ENCODE peak calls at places on chromosomes 6 and 20, in four cellular contexts. One of them, this sample, is unnamed.

GRCh38 chr6:22783921-22784320 is 214.6 kb downstream of the HDGFL1 start:
- DNase-seq in OCI-LY7: no peak
- DNase-seq in K562: no peak
- DNase-seq in H1: no peak
- DNase-seq in this sample: no peak

GRCh38 chr6:41939848-41940758 is 1.5 kb downstream of the CCND3 start:
- DNase-seq in OCI-LY7: peak; percentile 45
- DNase-seq in K562: peak; percentile 61
- DNase-seq in H1: peak; percentile 63
- DNase-seq in this sample: peak; percentile 52

GRCh38 chr6:105326216-105326615 is 76.7 kb downstream of the PREP start:
- DNase-seq in OCI-LY7: no peak
- DNase-seq in H1: no peak
- DNase-seq in K562: no peak
- DNase-seq in this sample: peak; percentile 51

GRCh38 chr20:37524859-37525708 is 2.6 kb downstream of the BLCAP start:
- DNase-seq in OCI-LY7: no peak
- DNase-seq in H1: no peak
- DNase-seq in K562: no peak
- DNase-seq in this sample: peak; percentile 91

GRCh38 chr6:127276336-127276735 is 9.7 kb downstream of the RNF146 start:
- DNase-seq in K562: no peak
- DNase-seq in OCI-LY7: no peak
- DNase-seq in H1: no peak
- DNase-seq in this sample: no peak

GRCh38 chr20:35490736-35491181 is 35.4 kb downstream of the CEP250 start:
- DNase-seq in H1: no peak
- DNase-seq in OCI-LY7: peak; percentile 88
- DNase-seq in K562: no peak
- DNase-seq in this sample: no peak

GRCh38 chr20:33676121-33676520 is 1.9 kb upstream of the NECAB3 start:
- DNase-seq in H1: no peak
- DNase-seq in K562: no peak
- DNase-seq in OCI-LY7: no peak
- DNase-seq in this sample: no peak

GRCh38 chr6:157845493-157846259 is 22.6 kb downstream of the SNX9 start:
- DNase-seq in H1: no peak
- DNase-seq in OCI-LY7: no peak
- DNase-seq in K562: no peak
- DNase-seq in this sample: no peak

GRCh38 chr6:48098923-48099322 is 12.1 kb downstream of the PTCHD4 start:
- DNase-seq in K562: no peak
- DNase-seq in H1: no peak
- DNase-seq in OCI-LY7: no peak
- DNase-seq in this sample: no peak
- H3K79me2 ChIP-seq in K562: no peaks in the 10 kb centered on the region
- H3K79me2 ChIP-seq in H1: peaks cover 39% of the 10 kb centered on the region
- H3K79me2 ChIP-seq in OCI-LY7: no peaks in the 10 kb centered on the region
- H3K79me2 ChIP-seq in this sample: no peaks in the 10 kb centered on the region

DNA sequence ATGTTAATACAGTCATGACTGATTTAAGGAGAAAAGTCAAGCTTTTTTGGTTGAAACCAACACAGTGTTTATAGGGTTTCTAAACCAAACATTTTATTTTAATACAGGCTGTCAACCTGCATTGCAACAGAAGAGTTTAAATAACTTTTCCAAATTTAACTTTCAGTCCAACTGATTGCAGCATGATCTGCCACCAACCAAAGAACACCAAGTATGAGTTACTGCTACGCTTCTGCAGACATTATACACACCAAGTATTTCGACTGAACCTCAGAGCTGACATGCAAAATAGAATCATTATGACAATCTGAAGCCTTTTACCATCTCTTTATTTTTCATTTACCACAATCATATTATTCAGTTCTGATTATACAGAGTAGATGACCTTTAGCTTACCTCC is 151.2 kb upstream of the DST start:
- DNase-seq in OCI-LY7: no peak
- DNase-seq in H1: no peak
- DNase-seq in K562: no peak
- DNase-seq in this sample: no peak
- H3K4me1 ChIP-seq in OCI-LY7: no peaks in the 10 kb centered on the region
- H3K4me1 ChIP-seq in H1: peaks cover 12% of the 10 kb centered on the region
- H3K4me1 ChIP-seq in K562: no peaks in the 10 kb centered on the region
- H3K4me1 ChIP-seq in this sample: peaks cover 27% of the 10 kb centered on the region

DNA sequence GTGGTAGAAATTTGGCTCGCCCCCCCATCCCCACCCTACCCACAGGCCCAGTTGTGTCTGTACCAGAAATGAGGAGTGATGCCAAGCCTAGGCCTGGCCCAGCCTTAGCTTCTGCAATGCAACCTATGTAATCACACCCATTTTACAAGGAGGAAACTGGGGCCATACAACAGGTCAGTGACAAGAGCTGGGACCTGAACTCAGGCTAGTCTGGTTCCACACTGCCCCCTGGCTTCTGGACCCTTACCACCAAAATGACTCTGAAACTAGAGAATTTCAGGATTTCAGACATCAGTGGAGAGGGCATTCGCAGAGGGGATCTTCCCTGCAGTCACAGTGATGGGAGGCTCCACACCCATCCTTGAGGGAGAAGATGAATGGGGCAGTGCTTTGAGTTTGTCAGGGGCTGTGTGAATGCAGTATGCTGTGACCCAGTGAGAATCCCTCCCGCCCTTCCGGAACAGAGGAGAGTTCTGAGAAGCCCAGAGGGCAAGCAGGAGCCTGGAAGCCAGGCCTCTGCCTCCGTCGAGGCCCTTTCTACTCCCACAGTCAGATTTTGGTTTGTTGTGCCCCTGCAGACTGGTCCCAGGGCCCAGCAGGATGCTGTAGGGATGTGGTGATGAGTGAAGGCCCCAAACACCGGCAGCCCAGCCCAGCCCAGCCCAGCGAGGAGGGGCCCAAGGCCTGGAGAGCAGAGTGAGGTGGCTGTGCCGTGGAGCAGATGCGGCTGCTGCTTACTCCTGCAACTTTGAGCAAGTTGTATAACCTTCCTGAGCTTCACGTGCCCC is 48.1 kb upstream of the MYL9 start:
- DNase-seq in K562: peak; percentile 46
- DNase-seq in OCI-LY7: peak; percentile 31
- DNase-seq in H1: peak; percentile 67
- DNase-seq in this sample: no peak
- H3K79me2 ChIP-seq in K562: no peaks in the 10 kb centered on the region
- H3K79me2 ChIP-seq in OCI-LY7: no peaks in the 10 kb centered on the region
- H3K79me2 ChIP-seq in H1: peaks cover 3% of the 10 kb centered on the region
- H3K79me2 ChIP-seq in this sample: no peaks in the 10 kb centered on the region

DNA sequence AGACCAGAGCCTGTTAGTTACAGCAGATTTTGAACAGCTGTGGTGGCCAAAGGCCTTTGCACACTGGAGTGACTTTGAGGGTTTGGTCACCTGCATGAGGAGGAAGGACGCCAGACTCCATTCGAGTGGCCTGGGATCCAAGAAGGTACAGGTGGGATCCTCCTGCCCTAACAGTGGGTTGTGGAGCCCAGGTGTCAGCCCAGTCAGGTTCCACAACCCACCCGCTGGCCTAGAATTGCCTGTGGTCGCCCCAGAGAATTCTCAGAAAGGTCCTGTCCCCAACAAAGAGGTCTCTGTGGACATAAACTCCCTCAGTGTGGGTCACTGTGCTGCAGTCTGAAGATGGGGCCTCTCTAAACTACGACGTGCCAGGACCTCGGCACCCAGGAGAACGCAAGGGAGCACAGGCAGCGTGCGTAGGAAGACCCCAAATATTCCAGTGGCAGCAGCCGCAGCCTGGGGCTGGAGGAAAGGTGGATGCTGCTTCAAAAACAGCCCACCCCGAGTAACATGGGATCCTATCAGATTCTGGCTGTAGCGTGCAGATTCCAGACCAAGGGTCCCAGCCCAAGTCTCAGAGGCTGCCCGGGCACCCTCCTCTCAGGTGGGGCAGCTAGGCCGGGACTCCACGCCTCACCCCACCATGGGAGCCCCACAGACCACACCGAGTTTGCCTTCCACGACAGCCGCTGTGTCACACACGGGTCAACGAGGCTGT is 16.0 kb downstream of the ACSS1 start:
- DNase-seq in K562: no peak
- DNase-seq in H1: no peak
- DNase-seq in OCI-LY7: no peak
- DNase-seq in this sample: no peak
- H3K4me1 ChIP-seq in K562: no peaks in the 10 kb centered on the region
- H3K4me1 ChIP-seq in H1: no peaks in the 10 kb centered on the region
- H3K4me1 ChIP-seq in OCI-LY7: peaks cover 30% of the 10 kb centered on the region
- H3K4me1 ChIP-seq in this sample: peaks cover 11% of the 10 kb centered on the region

GRCh38 chr6:97437087-97437486 is 154.1 kb upstream of the MMS22L start:
- DNase-seq in OCI-LY7: peak; percentile 27
- DNase-seq in K562: peak; percentile 18
- DNase-seq in H1: no peak
- DNase-seq in this sample: no peak
- H3K79me2 ChIP-seq in OCI-LY7: no peaks in the 10 kb centered on the region
- H3K79me2 ChIP-seq in K562: no peaks in the 10 kb centered on the region
- H3K79me2 ChIP-seq in H1: no peaks in the 10 kb centered on the region
- H3K79me2 ChIP-seq in this sample: no peaks in the 10 kb centered on the region

GRCh38 chr20:45044084-45044573 is 56.8 kb downstream of the KCNS1 start:
- DNase-seq in H1: no peak
- DNase-seq in OCI-LY7: peak; percentile 83
- DNase-seq in K562: peak; percentile 57
- DNase-seq in this sample: peak; percentile 37
- H3K4me1 ChIP-seq in H1: no peaks in the 10 kb centered on the region
- H3K4me1 ChIP-seq in OCI-LY7: peaks cover 26% of the 10 kb centered on the region
- H3K4me1 ChIP-seq in K562: no peaks in the 10 kb centered on the region
- H3K4me1 ChIP-seq in this sample: peaks cover 26% of the 10 kb centered on the region

GRCh38 chr6:44115866-44116265 is 11.4 kb downstream of the MRPL14 start:
- DNase-seq in H1: no peak
- DNase-seq in K562: no peak
- DNase-seq in OCI-LY7: no peak
- DNase-seq in this sample: peak; percentile 72
- H3K79me2 ChIP-seq in H1: peaks cover 62% of the 10 kb centered on the region
- H3K79me2 ChIP-seq in K562: peaks cover 78% of the 10 kb centered on the region
- H3K79me2 ChIP-seq in OCI-LY7: peaks cover 56% of the 10 kb centered on the region
- H3K79me2 ChIP-seq in this sample: peaks cover 60% of the 10 kb centered on the region

GRCh38 chr6:65558071-65558470 is 149.0 kb downstream of the EYS start:
- DNase-seq in H1: no peak
- DNase-seq in OCI-LY7: no peak
- DNase-seq in K562: no peak
- DNase-seq in this sample: no peak

DNA sequence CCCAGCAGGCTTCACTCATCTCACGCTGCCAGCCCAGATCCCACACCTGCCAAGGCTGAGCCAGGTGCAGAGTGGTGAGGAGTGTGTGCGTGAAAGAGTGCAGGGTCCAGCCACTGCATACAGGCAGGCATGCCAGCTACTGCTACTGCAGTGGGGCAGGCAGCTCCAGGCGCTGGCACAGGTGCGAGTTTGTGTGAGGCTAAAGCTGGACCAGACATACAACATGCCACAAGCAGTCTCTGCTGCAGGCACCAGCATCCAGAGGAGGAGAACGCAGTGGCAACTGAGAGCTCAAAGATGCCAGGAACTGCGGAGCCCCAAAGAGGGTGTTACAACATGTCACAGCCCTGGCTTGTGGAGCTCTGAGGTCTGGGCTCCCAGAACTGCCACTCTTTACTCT is 149.8 kb downstream of the EYS start:
- DNase-seq in H1: no peak
- DNase-seq in K562: no peak
- DNase-seq in OCI-LY7: no peak
- DNase-seq in this sample: no peak
- H3K4me1 ChIP-seq in H1: no peaks in the 10 kb centered on the region
- H3K4me1 ChIP-seq in K562: no peaks in the 10 kb centered on the region
- H3K4me1 ChIP-seq in OCI-LY7: no peaks in the 10 kb centered on the region
- H3K4me1 ChIP-seq in this sample: no peaks in the 10 kb centered on the region

DNA sequence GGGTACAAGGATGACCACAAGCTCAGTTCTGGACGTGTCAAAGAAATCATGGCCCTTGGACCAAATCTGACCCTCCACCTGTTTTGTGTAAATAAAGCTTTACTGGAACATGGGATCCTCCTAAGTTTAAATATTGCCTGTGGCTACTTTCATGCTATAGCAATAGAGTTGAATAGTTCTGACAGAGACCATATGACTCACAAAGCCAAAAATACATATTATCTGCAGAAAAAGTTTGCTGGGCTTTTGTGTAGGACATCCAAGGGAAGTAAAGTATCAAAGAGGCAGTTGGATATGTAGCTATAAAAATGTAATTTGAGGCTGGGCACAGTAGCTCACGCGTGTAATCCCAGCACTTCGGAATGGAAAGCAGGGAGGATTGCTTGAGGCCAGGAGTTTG is 78.9 kb downstream of the TOX2 start:
- DNase-seq in H1: no peak
- DNase-seq in OCI-LY7: no peak
- DNase-seq in K562: no peak
- DNase-seq in this sample: no peak
- H3K79me2 ChIP-seq in H1: no peaks in the 10 kb centered on the region
- H3K79me2 ChIP-seq in OCI-LY7: no peaks in the 10 kb centered on the region
- H3K79me2 ChIP-seq in K562: no peaks in the 10 kb centered on the region
- H3K79me2 ChIP-seq in this sample: peaks cover 8% of the 10 kb centered on the region

DNA sequence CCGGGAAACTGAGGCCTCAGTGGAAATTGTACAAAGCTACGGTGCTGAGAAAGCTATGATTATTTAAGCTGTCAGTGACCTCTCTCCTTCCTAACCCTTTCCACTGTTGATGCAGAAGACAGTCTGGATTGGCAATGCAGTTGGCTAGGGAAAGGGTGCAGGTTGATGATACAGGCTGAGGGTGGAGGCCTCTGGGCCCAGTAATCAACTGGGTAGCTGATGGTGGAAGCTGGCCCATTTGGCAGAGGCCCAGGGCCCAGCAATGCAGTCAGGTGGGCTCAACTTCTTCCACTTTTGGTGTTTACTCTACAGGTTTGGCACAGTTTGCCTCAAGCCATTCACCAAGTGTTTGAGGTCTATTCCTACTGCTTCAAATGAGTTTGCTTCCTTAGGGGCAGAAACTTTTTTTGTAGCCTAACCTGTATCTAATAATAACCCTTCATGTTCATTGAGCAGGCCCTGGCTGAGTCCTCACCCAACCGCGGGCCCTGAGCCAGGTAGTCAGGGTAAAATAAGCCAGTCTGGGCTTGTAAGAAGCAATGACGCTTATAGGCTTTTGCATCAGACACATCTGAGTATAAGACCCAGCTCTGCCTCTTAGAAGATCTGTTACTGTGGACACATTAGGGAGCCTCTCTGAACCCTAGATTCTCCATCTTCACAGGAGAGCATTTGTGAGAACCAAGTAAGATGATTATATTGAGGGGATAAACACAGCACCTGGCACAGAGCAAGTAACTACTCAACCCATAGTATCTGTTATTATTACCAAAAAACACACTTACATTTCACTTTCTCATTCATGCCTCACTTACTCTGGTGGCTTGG is 12.0 kb downstream of the BCL2L1 start:
- DNase-seq in K562: no peak
- DNase-seq in H1: no peak
- DNase-seq in OCI-LY7: no peak
- DNase-seq in this sample: peak; percentile 71
- H3K4me1 ChIP-seq in K562: peaks cover 84% of the 10 kb centered on the region
- H3K4me1 ChIP-seq in H1: peaks cover 39% of the 10 kb centered on the region
- H3K4me1 ChIP-seq in OCI-LY7: peaks cover 96% of the 10 kb centered on the region
- H3K4me1 ChIP-seq in this sample: peaks cover 97% of the 10 kb centered on the region

This sample was measured in PC-9.